ENCODE peak calls at places on chromosomes 6 and 20, in four cellular contexts. Y, D, I and W are unnamed samples. For H3K4me1, the result is how much of the 10 kb centered on the place peaks cover.

GRCh38 chr6:111342913-111343312 is 140.1 kb downstream of the REV3L start:
- DNase-seq in I (peak), Y (no peak), D (no peak), W (no peak)

GRCh38 chr6:26543953-26544352 is 5.8 kb downstream of the HMGN4 start:
- DNase-seq in I (peak), Y (no peak), D (no peak), W (no peak)

GRCh38 chr6:6678185-6678671 is 89.7 kb downstream of the LY86 start:
- DNase-seq in Y (no peak), D (peak), I (peak), W (peak)

GRCh38 chr6:128598561-128598960 is 78.2 kb upstream of the PTPRK start:
- DNase-seq in D (no peak), I (no peak), Y (no peak), W (no peak)

GRCh38 chr6:159254186-159254585 is 85.0 kb downstream of the FNDC1 start:
- DNase-seq in D (no peak), I (no peak), Y (no peak), W (no peak)

GRCh38 chr20:62808211-62808865 is 3.7 kb downstream of the OGFR start:
- DNase-seq in I (peak), D (peak), Y (peak), W (peak)

GRCh38 chr6:158255974-158256601 is 56.2 kb upstream of the TULP4 start:
- DNase-seq in Y (no peak), D (no peak), I (no peak), W (no peak)

GRCh38 chr6:22727709-22728108 is 158.3 kb downstream of the HDGFL1 start:
- DNase-seq in I (peak), Y (no peak), D (no peak), W (no peak)

GRCh38 chr6:21381336-21381963 is 212.1 kb upstream of the SOX4 start:
- DNase-seq in Y (no peak), I (peak), D (no peak), W (no peak)

GRCh38 chr6:43968110-43968965 is 158.9 kb downstream of the MRPL14 start:
- DNase-seq in D (no peak), I (no peak), Y (no peak), W (no peak)

GRCh38 chr6:80343511-80343910 is 237.0 kb downstream of the BCKDHB start:
- DNase-seq in I (no peak), D (no peak), Y (no peak), W (no peak)

GRCh38 chr6:105452376-105452775 is 49.5 kb upstream of the PREP start:
- DNase-seq in D (no peak), Y (no peak), I (no peak), W (no peak)

GRCh38 chr20:44401052-44401769 is 45.7 kb downstream of the HNF4A start:
- DNase-seq in D (peak), Y (no peak), I (no peak), W (no peak)

GRCh38 chr6:10174761-10175160 is 240.1 kb downstream of the TFAP2A start:
- DNase-seq in I (no peak), Y (no peak), D (no peak), W (no peak)

GRCh38 chr6:14211596-14211961 is 94.0 kb downstream of the CD83 start:
- DNase-seq in D (peak), I (peak), Y (peak), W (peak)

DNA sequence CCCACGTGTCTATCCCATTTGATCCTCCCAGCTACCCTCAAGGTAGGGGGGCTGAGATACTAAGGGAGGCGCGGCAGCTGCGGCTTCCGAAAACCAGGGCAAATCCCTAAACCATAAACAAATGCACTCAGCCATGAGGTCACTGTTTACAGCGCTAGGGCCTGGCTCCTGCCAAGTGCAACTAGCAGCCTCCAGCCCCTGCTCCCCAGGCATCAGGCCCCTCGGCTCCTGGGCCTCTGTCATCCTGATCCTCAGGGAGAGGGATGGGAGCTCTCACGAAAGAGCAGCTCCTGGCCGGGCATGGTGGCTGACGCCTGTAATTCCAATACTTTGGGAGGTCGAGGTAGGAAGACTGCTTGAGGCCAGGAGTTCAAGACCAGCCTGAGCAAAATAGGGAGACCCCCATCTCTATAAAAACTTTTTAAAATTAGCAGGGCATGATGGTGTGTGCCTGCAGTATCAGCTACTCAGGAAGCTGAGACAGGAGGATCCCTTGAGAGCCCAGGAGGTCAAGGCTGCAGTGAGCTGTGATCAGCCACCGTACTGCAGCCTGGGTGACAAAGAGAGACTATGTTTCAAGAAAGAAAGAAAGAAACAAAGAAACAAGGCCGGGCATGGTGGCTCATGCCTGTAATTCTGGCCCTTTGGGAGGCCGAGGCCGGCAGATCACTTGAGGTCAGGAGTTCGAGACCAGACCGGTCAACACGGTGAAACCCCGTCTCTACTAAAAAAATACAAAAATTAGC is 42.5 kb upstream of the TLDC2 start:
- DNase-seq in I (no peak), D (peak), Y (no peak), W (peak)
- H3K4me1 ChIP-seq in I (under half), D (under half), Y (under half), W (half or more)

GRCh38 chr20:32282461-32282860 is 5.0 kb downstream of the KIF3B start:
- DNase-seq in D (no peak), Y (no peak), I (no peak), W (no peak)
- H3K4me1 ChIP-seq in D (under half), Y (under half), I (under half), W (under half)

GRCh38 chr20:39246436-39246835 is 284.3 kb downstream of the DHX35 start:
- DNase-seq in I (no peak), D (no peak), Y (no peak), W (no peak)

GRCh38 chr20:39249798-39250197 is 287.7 kb downstream of the DHX35 start:
- DNase-seq in Y (no peak), I (no peak), D (no peak), W (no peak)

GRCh38 chr20:39252035-39252434 is 289.9 kb downstream of the DHX35 start:
- DNase-seq in D (no peak), Y (no peak), I (no peak), W (no peak)

GRCh38 chr20:39245685-39246311 is 283.7 kb downstream of the DHX35 start:
- DNase-seq in D (no peak), I (no peak), Y (no peak), W (no peak)

DNA sequence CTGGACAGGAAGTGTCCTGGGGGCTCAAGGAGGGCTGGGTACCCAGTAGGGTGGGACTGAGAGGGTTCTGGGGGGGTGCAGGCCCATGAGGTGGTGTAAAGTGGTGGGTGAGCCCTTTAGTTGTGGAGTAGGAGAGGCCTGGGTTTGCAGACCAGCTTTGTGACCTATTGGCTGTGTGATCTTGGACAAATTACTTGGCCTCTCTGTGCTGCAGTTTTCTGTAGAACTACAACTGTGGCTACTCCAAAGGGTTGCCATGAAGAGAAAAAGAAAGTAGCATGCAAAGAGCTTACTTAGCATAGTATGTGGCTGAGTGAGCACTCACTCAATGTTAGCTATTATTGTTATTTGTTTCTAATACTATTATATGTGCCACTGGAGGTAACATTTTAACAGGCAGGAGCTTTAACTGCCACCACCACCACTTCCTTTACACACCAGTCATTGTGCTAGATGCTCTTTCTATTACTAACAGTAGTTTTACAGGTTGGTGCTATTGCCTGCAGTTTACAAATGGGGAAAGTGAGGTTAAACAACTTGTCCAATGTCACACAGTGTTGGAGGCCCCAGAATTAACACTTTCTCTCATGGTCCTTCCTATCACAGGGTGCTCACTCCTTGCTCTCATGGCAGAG is 286.8 kb downstream of the DHX35 start:
- DNase-seq in D (no peak), I (no peak), Y (no peak), W (no peak)
- H3K4me1 ChIP-seq in D (under half), I (under half), Y (under half), W (under half)

GRCh38 chr6:143522034-143522600 is 10.6 kb upstream of the FUCA2 start:
- DNase-seq in Y (no peak), D (no peak), I (no peak), W (no peak)

GRCh38 chr6:143531720-143532504 is 20.4 kb upstream of the FUCA2 start:
- DNase-seq in I (no peak), D (no peak), Y (no peak), W (no peak)

GRCh38 chr6:143529095-143529494 is 17.6 kb upstream of the FUCA2 start:
- DNase-seq in I (no peak), Y (no peak), D (no peak), W (no peak)

GRCh38 chr6:143528164-143528811 is 16.8 kb upstream of the FUCA2 start:
- DNase-seq in D (no peak), I (no peak), Y (no peak), W (no peak)

GRCh38 chr6:143527677-143528076 is 16.2 kb upstream of the FUCA2 start:
- DNase-seq in I (no peak), D (no peak), Y (no peak), W (no peak)
- H3K4me1 ChIP-seq in I (under half), D (under half), Y (under half), W (under half)

GRCh38 chr6:33546766-33547165 is 33.3 kb downstream of the BAK1 start:
- DNase-seq in I (no peak), D (no peak), Y (no peak), W (no peak)

GRCh38 chr6:33540768-33541167 is 39.3 kb downstream of the BAK1 start:
- DNase-seq in D (no peak), I (no peak), Y (no peak), W (no peak)

GRCh38 chr6:33547499-33547898 is 32.6 kb downstream of the BAK1 start:
- DNase-seq in Y (no peak), I (no peak), D (no peak), W (no peak)

DNA sequence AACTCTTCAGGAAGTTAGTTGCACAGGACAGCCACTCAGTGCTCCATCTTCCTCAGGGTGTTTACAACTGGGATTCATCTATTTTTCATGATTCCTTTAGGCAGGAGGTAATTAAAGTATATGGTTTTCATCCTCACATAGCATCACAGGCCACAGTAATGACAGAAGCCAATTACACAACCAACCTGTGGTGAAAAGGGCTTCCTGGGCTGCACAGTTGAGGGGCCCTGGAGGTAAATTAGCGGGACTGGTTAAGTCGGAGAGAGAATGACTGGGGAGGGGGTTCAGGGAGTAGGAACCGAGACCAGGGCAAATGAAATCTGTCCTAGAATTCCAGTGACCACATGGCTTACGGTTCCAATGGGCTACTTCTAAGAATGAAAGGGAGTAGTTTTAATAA is 37.0 kb downstream of the BAK1 start:
- DNase-seq in I (no peak), Y (no peak), D (no peak), W (no peak)
- H3K4me1 ChIP-seq in I (under half), Y (under half), D (under half), W (under half)

GRCh38 chr20:58471835-58472164 is 43.4 kb downstream of the APCDD1L start:
- DNase-seq in Y (no peak), I (no peak), D (no peak), W (no peak)

GRCh38 chr20:58469500-58470129 is 45.6 kb downstream of the APCDD1L start:
- DNase-seq in Y (no peak), I (no peak), D (no peak), W (no peak)

GRCh38 chr20:58470336-58470978 is 44.7 kb downstream of the APCDD1L start:
- DNase-seq in D (no peak), Y (no peak), I (no peak), W (no peak)

GRCh38 chr20:58472273-58473018 is 42.8 kb downstream of the APCDD1L start:
- DNase-seq in I (no peak), D (no peak), Y (no peak), W (no peak)

GRCh38 chr20:58471161-58471834 is 43.9 kb downstream of the APCDD1L start:
- DNase-seq in D (peak), I (peak), Y (no peak), W (no peak)
- H3K4me1 ChIP-seq in D (under half), I (under half), Y (under half), W (under half)

GRCh38 chr6:41452763-41453162 is 93.4 kb upstream of the FOXP4 start:
- DNase-seq in D (no peak), I (no peak), Y (no peak), W (no peak)
- H3K4me1 ChIP-seq in D (under half), I (under half), Y (under half), W (under half)

GRCh38 chr20:4131911-4132310 is 116.6 kb upstream of the RNF24 start:
- DNase-seq in I (no peak), D (no peak), Y (no peak), W (no peak)
- H3K4me1 ChIP-seq in I (under half), D (under half), Y (under half), W (under half)

GRCh38 chr6:167129588-167129987 is 6.7 kb downstream of the CCR6 start:
- DNase-seq in I (no peak), D (no peak), Y (no peak), W (no peak)
- H3K4me1 ChIP-seq in I (under half), D (under half), Y (under half), W (under half)